ENCODE peak calls at places on chromosomes 16 and 17, in five cellular contexts. S is fibroblast of lung, X is astrocyte of the cerebellum, N is heart right ventricle, U is heart left ventricle. L is an unnamed sample.

GRCh38 chr17:1473170-1473569 is 17.1 kb upstream of the CRK start:
- DNase-seq in S (no peak), X (no peak), N (no peak), U (no peak), L (no peak)

GRCh38 chr17:27457731-27458523 is 1.7 kb downstream of the KSR1 start:
- DNase-seq in S (peak), X (peak), N (no peak), U (no peak), L (no peak)

GRCh38 chr17:82031885-82032627 is 578 bp downstream of the RAC3 start:
- DNase-seq in S (no peak), X (no peak), N (no peak), U (no peak), L (no peak)

GRCh38 chr17:27856676-27857429 is 36.3 kb downstream of the LYRM9 start:
- DNase-seq in S (no peak), X (no peak), N (no peak), U (no peak), L (no peak)

GRCh38 chr16:84293406-84293805 is 1.3 kb upstream of the WFDC1 start:
- DNase-seq in S (no peak), X (no peak), N (no peak), U (no peak), L (no peak)

GRCh38 chr17:57379237-57380054 is 123.1 kb downstream of the MSI2 start:
- DNase-seq in S (peak), X (no peak), N (no peak), U (no peak), L (no peak)

GRCh38 chr16:31421587-31421986 is 6.6 kb downstream of the COX6A2 start:
- DNase-seq in S (no peak), X (no peak), N (no peak), U (no peak), L (no peak)

GRCh38 chr17:72562628-72563188 is 441.9 kb downstream of the SOX9 start:
- DNase-seq in S (no peak), X (no peak), N (no peak), U (no peak), L (no peak)

GRCh38 chr16:15509593-15510520 is 75.5 kb downstream of the BMERB1 start:
- DNase-seq in S (peak), X (peak), N (no peak), U (no peak), L (no peak)

GRCh38 chr16:66298571-66299120 is 67.8 kb upstream of the CDH5 start:
- DNase-seq in S (no peak), X (no peak), N (no peak), U (no peak), L (no peak)

GRCh38 chr16:69839798-69840409 is 77.8 kb downstream of the WWP2 start:
- DNase-seq in S (peak), X (no peak), N (peak), U (peak), L (no peak)

GRCh38 chr17:29593546-29594440 is 861 bp downstream of the ANKRD13B start:
- DNase-seq in S (peak), X (no peak), N (peak), U (peak), L (no peak)

GRCh38 chr16:28538733-28539596 is at the start of gene NUPR1:
- DNase-seq in S (peak), X (peak), N (peak), U (peak), L (no peak)

GRCh38 chr17:56592487-56593072 is 919 bp upstream of the NOG start:
- DNase-seq in S (peak), X (no peak), N (peak), U (peak), L (no peak)

GRCh38 chr16:67528870-67529638 is 425 bp downstream of the RIPOR1 start:
- DNase-seq in S (peak), X (no peak), N (peak), U (peak), L (no peak)

GRCh38 chr17:5234645-5235576 is at the start of gene SCIMP:
- DNase-seq in S (no peak), X (no peak), N (no peak), U (peak), L (peak)

GRCh38 chr17:879546-879945 is 97.4 kb downstream of the MRM3 start:
- DNase-seq in S (peak), X (peak), N (peak), U (peak), L (no peak)

GRCh38 chr17:60586288-60586974 is 13.6 kb upstream of the PPM1D start:
- DNase-seq in S (no peak), X (no peak), N (no peak), U (no peak), L (no peak)

GRCh38 chr17:46854948-46855347 is 3.6 kb downstream of the WNT9B start:
- DNase-seq in S (no peak), X (no peak), N (no peak), U (no peak), L (no peak)

GRCh38 chr16:30470632-30471007 is 1.9 kb upstream of the ITGAL start:
- DNase-seq in S (no peak), X (no peak), N (no peak), U (no peak), L (no peak)

GRCh38 chr16:29738514-29738913 is 7.3 kb downstream of the C16orf54 start:
- DNase-seq in S (no peak), X (no peak), N (no peak), U (no peak), L (no peak)

GRCh38 chr16:77057161-77057736 is 133.7 kb upstream of the MON1B start:
- DNase-seq in S (no peak), X (no peak), N (no peak), U (no peak), L (no peak)

GRCh38 chr17:17313350-17313991 is 10.3 kb downstream of the NT5M start:
- DNase-seq in S (no peak), X (no peak), N (peak), U (peak), L (no peak)

GRCh38 chr16:57608462-57609113 is 19.8 kb upstream of the ADGRG1 start:
- DNase-seq in S (no peak), X (no peak), N (no peak), U (peak), L (no peak)

GRCh38 chr16:31704138-31704537 is 169.5 kb upstream of the ZNF267 start:
- DNase-seq in S (no peak), X (no peak), N (no peak), U (no peak), L (no peak)

GRCh38 chr17:11917415-11917814 is 79.9 kb downstream of the ZNF18 start:
- DNase-seq in S (no peak), X (no peak), N (no peak), U (no peak), L (no peak)

GRCh38 chr17:38554430-38555350 is 51.1 kb downstream of the SRCIN1 start:
- DNase-seq in S (peak), X (peak), N (no peak), U (no peak), L (no peak)

GRCh38 chr16:60681014-60681413 is 1355.2 kb downstream of the CDH8 start:
- DNase-seq in S (no peak), X (no peak), N (no peak), U (no peak), L (no peak)

GRCh38 chr16:60684002-60684401 is 1352.2 kb downstream of the CDH8 start:
- DNase-seq in S (no peak), X (no peak), N (no peak), U (no peak), L (no peak)

GRCh38 chr16:60682219-60682618 is 1354.0 kb downstream of the CDH8 start:
- DNase-seq in S (no peak), X (no peak), N (no peak), U (no peak), L (no peak)

DNA sequence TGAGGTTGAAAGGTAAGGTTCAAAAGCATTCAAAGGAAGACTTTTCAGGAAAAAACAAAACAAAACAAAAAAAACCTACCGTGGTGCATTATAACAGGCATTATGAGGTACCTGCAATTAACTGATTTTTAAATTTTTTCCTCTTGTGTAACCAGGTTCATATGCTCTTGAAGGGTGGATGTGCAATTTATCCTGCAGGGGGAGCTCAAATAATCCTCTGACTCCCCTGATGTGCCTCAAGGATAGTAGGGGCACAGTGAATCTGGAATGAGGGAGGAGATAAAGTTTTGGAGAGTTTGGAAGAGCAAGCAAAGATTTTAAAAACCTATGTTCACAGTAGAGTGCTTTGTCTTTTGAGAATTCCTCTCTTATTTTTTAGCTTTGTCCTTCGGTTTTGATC is 1349.4 kb downstream of the CDH8 start:
- DNase-seq in S (no peak), X (no peak), N (no peak), U (no peak), L (no peak)
- TF ChIP-seq CTCF in S (no peak), X (no peak), N (no peak), U (no peak), L (no peak)

GRCh38 chr16:78392585-78393195 is 293.2 kb downstream of the WWOX start:
- DNase-seq in S (no peak), X (no peak), N (no peak), U (no peak), L (no peak)

GRCh38 chr16:78396673-78397072 is 297.2 kb downstream of the WWOX start:
- DNase-seq in S (no peak), X (no peak), N (no peak), U (no peak), L (no peak)

GRCh38 chr16:78390828-78391227 is 291.4 kb downstream of the WWOX start:
- DNase-seq in S (no peak), X (no peak), N (no peak), U (no peak), L (no peak)

GRCh38 chr16:78395035-78395434 is 295.6 kb downstream of the WWOX start:
- DNase-seq in S (no peak), X (no peak), N (no peak), U (no peak), L (no peak)

DNA sequence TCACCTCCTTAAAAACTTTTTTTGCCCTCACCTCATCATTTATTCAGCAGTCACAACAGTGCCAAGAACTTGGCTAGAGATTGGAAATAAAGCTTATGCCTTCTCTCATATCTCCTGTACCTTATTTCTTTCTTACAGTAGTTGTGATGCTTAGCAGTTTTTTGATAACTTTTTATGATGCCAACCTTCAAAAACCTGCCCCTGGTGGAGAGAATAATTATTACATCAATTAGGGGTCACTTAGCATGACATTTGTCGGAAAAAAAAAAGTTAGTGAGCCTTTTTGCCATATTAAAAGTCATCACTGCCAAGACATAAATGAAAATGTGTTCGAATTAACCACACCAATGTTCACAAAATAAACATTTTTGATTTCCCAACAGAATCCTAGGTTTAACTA is 296.6 kb downstream of the WWOX start:
- DNase-seq in S (no peak), X (no peak), N (no peak), U (no peak), L (no peak)
- TF ChIP-seq CTCF in S (peak), X (no peak), N (peak), U (peak), L (peak)

GRCh38 chr16:14286381-14287230 is 215.5 kb downstream of the MRTFB start:
- DNase-seq in S (peak), X (no peak), N (no peak), U (no peak), L (no peak)

GRCh38 chr16:14284371-14284770 is 213.3 kb downstream of the MRTFB start:
- DNase-seq in S (no peak), X (no peak), N (no peak), U (no peak), L (no peak)

GRCh38 chr16:14285542-14286380 is 214.6 kb downstream of the MRTFB start:
- DNase-seq in S (peak), X (peak), N (peak), U (peak), L (peak)

GRCh38 chr16:14283786-14284185 is 212.7 kb downstream of the MRTFB start:
- DNase-seq in S (no peak), X (no peak), N (no peak), U (no peak), L (no peak)

DNA sequence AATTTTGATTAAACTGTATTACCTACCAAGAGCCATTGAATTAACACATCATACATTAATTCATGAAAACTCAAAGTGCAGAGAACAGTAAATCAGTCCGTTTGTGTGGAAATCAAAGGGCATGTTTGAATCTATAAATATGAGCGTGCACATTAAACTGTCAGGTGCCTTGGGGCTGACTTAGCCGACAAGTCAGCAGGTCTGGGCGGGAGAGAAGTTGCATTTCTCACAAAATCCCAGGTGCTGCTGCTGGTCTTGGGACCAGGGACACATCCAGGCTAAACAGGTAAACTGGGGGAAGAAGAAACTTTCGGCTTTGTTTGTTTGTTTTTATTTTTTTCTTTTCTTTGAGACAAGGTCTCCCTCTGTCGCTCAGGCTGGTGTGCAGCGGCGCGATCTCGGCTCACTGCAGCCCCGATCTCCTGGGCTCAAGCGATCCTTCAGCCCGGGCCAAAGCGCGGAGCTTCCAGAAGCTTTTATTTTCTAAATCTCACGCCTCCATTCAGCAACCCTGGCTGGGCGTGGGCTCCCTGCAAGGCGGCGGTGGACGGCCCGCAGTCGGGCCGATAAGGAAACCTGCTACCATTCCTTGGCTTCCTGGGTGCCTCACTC is 213.9 kb downstream of the MRTFB start:
- DNase-seq in S (peak), X (peak), N (no peak), U (no peak), L (no peak)
- TF ChIP-seq CTCF in S (peak), X (peak), N (peak), U (peak), L (no peak)

DNA sequence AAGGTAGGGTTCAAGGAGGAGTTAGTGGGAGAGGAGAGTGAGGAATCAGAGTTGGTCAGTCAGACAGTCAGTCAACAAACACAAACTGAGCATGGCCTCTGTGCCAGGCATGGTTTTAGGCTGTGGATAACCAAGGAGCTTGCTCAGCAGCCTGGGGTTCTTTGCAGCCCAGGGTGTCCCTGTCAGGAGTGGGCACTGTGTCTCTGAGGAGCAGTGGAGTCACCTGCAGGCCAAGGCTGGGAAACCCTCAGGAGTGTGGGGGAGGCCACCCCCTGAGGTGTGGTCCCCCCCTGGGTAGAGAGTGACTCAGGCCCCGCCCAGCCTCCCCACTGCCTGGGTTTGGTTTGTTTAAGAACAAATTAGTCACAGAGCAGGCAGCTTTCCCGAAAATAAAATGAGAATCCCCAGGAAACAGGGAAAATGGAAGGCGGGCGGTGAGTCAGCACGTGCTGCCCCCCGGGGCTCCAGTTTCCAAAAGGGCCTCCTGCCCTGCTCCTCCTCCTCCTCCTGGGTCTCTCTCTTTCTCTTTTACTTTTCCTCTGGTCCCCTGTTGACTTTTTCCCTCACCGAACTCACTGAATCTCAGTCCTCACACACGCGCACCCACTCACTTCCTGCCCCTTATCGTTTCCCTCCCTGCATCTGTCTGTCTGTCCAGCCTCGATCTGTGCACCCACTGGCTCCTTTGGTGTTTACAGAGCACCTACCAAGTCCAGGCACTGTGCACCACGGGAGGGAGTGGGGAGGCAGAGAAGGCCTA is 44.3 kb downstream of the SOCS3 start:
- DNase-seq in S (peak), X (peak), N (peak), U (peak), L (no peak)
- TF ChIP-seq CTCF in S (no peak), X (no peak), N (no peak), U (no peak), L (no peak)

GRCh38 chr16:59108374-59108773 is 374.3 kb upstream of the GOT2 start:
- DNase-seq in S (no peak), X (no peak), N (no peak), U (no peak), L (no peak)
- TF ChIP-seq CTCF in S (no peak), X (no peak), N (no peak), U (no peak), L (no peak)

GRCh38 chr17:83076930-83077329 is 2.5 kb upstream of the METRNL start:
- DNase-seq in S (no peak), X (no peak), N (no peak), U (no peak), L (no peak)
- TF ChIP-seq CTCF in S (no peak), X (peak), N (peak), U (peak), L (no peak)

GRCh38 chr16:63527404-63527803 is 1491.2 kb upstream of the CDH8 start:
- DNase-seq in S (no peak), X (no peak), N (no peak), U (no peak), L (no peak)

GRCh38 chr16:63530974-63531373 is 1494.7 kb upstream of the CDH8 start:
- DNase-seq in S (no peak), X (no peak), N (peak), U (no peak), L (no peak)

GRCh38 chr16:63530208-63530607 is 1494.0 kb upstream of the CDH8 start:
- DNase-seq in S (no peak), X (no peak), N (no peak), U (no peak), L (no peak)
- TF ChIP-seq CTCF in S (no peak), X (peak), N (no peak), U (peak), L (no peak)

GRCh38 chr17:42050360-42051012 is at the start of gene C17orf113:
- DNase-seq in S (peak), X (no peak), N (peak), U (peak), L (peak)
- TF ChIP-seq CTCF in S (peak), X (peak), N (peak), U (peak), L (peak)

GRCh38 chr17:73650147-73650546 is 5.9 kb upstream of the SDK2 start:
- DNase-seq in S (peak), X (no peak), N (no peak), U (no peak), L (no peak)
- TF ChIP-seq CTCF in S (peak), X (no peak), N (peak), U (peak), L (no peak)

GRCh38 chr17:59456923-59457615 is 108.3 kb upstream of the DHX40 start:
- DNase-seq in S (no peak), X (no peak), N (no peak), U (no peak), L (no peak)
- TF ChIP-seq CTCF in S (no peak), X (no peak), N (no peak), U (no peak), L (no peak)